ENCODE peak calls at places on chromosome 16, in ten cellular contexts. H is A549, Q is cardiac fibroblast, Z is left ventricle myocardium inferior, S is body of pancreas, N is heart right ventricle, D is HCT116, E is heart left ventricle, T is IMR-90, G is ascending aorta. O is an unnamed sample.

GRCh38 chr16:14399397-14400284 is 230.4 kb downstream of the PARN start:
- DNase-seq in H (peak), Q (peak), Z (peak), S (peak), N (peak), D (peak), E (peak), T (peak), G (peak), O (peak)

GRCh38 chr16:26765087-26765486 is 301.6 kb upstream of the C16orf82 start:
- DNase-seq in H (peak), Q (no peak), Z (no peak), S (no peak), N (no peak), D (no peak), E (no peak), T (no peak), G (no peak), O (peak)

GRCh38 chr16:11783319-11784047 is 13.6 kb downstream of the ZC3H7A start:
- DNase-seq in H (no peak), Q (peak), Z (no peak), S (no peak), N (no peak), D (no peak), E (no peak), T (peak), G (no peak), O (no peak)

GRCh38 chr16:35194681-35195080 is 1735.3 kb downstream of the TP53TG3F start:
- DNase-seq in H (no peak), Q (no peak), Z (no peak), S (no peak), N (no peak), D (no peak), E (no peak), T (no peak), G (no peak), O (no peak)

GRCh38 chr16:47578573-47578972 is 117.4 kb downstream of the PHKB start:
- DNase-seq in H (no peak), Q (peak), Z (no peak), S (no peak), N (no peak), D (no peak), E (no peak), T (peak), G (no peak), O (no peak)

GRCh38 chr16:46972429-46972970 is 974 bp downstream of the DNAJA2 start:
- DNase-seq in H (peak), Q (peak), Z (no peak), S (no peak), N (no peak), D (no peak), E (no peak), T (peak), G (no peak), O (no peak)

GRCh38 chr16:80299416-80299815 is 241.4 kb upstream of the DYNLRB2 start:
- DNase-seq in H (no peak), Q (no peak), Z (no peak), S (no peak), N (no peak), D (no peak), E (no peak), T (no peak), G (no peak), O (no peak)

GRCh38 chr16:22161999-22162657 is at the start of gene SDR42E2:
- DNase-seq in H (peak), Q (no peak), Z (no peak), S (peak), N (no peak), D (no peak), E (no peak), T (no peak), G (no peak), O (peak)

GRCh38 chr16:86517652-86518258 is 7.4 kb downstream of the FOXF1 start:
- DNase-seq in H (peak), Q (peak), Z (peak), S (peak), N (peak), D (peak), E (peak), T (peak), G (no peak), O (peak)

GRCh38 chr16:65123846-65124513 is 2.1 kb upstream of the CDH11 start:
- DNase-seq in H (no peak), Q (no peak), Z (no peak), S (no peak), N (no peak), D (no peak), E (no peak), T (peak), G (no peak), O (no peak)

GRCh38 chr16:48899500-48899899 is 289.5 kb upstream of the N4BP1 start:
- DNase-seq in H (no peak), Q (no peak), Z (no peak), S (no peak), N (no peak), D (no peak), E (no peak), T (no peak), G (no peak), O (no peak)

GRCh38 chr16:89037261-89038152 is 56.1 kb upstream of the ACSF3 start:
- DNase-seq in H (peak), Q (peak), Z (no peak), S (no peak), N (peak), D (no peak), E (peak), T (peak), G (no peak), O (peak)

GRCh38 chr16:60744198-60744597 is 1292.0 kb downstream of the CDH8 start:
- DNase-seq in H (no peak), Q (no peak), Z (no peak), S (no peak), N (no peak), D (no peak), E (no peak), T (no peak), G (no peak), O (no peak)

GRCh38 chr16:56606071-56606687 is 2.2 kb upstream of the MT2A start:
- DNase-seq in H (peak), Q (peak), Z (no peak), S (peak), N (no peak), D (peak), E (peak), T (peak), G (no peak), O (no peak)
- H3K4me3 ChIP-seq in H (no peak), Q (no peak), Z (no peak), S (no peak), N (no peak), D (no peak), E (no peak), T (no peak), G (no peak), O (no peak)

GRCh38 chr16:67842509-67843342 is 606 bp downstream of the THAP11 start:
- DNase-seq in H (no peak), Q (peak), Z (peak), S (peak), N (peak), D (no peak), E (peak), T (peak), G (no peak), O (peak)
- TF ChIP-seq CTCF in H (no peak), Q (peak), Z (peak), S (no peak), N (no peak), D (no peak), E (no peak), T (peak), G (peak), O (peak)

DNA sequence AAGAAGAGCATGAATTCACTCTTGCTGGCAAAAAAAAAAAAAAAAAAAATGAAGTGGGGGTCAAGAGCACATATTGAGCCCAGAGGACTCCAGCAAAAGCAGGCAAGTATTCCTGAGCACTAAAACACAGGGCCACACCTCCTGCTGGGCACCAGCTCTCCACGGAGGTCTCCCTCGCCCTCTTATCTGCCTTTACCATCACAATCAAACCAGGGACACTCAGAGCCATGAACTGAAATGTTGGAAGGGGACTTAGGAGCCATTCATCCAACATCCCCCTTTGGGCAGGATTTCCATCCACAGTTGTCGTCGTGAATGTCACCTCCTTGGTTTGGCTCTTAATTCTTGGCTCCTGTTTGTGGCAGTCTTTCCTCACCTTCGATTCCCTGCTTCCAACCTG is 89.8 kb upstream of the GNAO1 start:
- DNase-seq in H (no peak), Q (no peak), Z (no peak), S (no peak), N (no peak), D (no peak), E (no peak), T (no peak), G (no peak), O (no peak)
- H3K4me3 ChIP-seq in H (no peak), Q (no peak), Z (peak), S (no peak), N (no peak), D (no peak), E (no peak), T (no peak), G (no peak), O (no peak)

GRCh38 chr16:84959045-84959576 is 52.2 kb downstream of the ZDHHC7 start:
- DNase-seq in H (peak), Q (no peak), Z (no peak), S (no peak), N (no peak), D (no peak), E (no peak), T (no peak), G (no peak), O (peak)
- TF ChIP-seq CTCF in H (peak), Q (peak), Z (no peak), S (no peak), N (no peak), D (peak), E (no peak), T (peak), G (no peak), O (peak)

DNA sequence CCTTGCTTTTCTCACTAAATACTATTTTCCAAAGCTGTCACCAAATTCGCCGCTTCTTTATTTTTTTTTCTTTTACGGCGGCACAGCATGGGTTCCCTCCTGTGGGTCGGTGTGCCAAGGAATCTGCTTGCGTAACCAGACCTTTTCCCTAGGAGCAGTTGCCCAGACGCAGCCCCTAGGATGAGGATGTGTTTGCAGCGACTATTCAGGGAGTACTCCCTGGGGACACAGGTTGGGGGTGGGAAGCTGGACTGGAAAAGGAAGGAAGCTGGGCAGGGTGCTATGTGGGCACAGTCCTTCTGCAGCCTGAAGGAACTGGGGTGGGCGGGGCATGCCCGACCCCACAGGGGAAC is 49.0 kb upstream of the ZCCHC14 start:
- DNase-seq in H (no peak), Q (peak), Z (no peak), S (no peak), N (no peak), D (no peak), E (peak), T (no peak), G (no peak), O (no peak)
- H3K4me3 ChIP-seq in H (no peak), Q (peak), Z (peak), S (no peak), N (peak), D (no peak), E (peak), T (no peak), G (peak), O (no peak)

O was measured in Caco-2.